ENCODE peak calls at places on chromosomes 5 and 9, in nine cellular contexts. T is K562, H is NCI-H2171 treated with DMSO at 0.1 percent for 48 hours, Q is HEK293T, N is AG08396, Y is psoas muscle, W is SW 1271, F is cortex of kidney, A is dermis microvascular lymphatic vessel endothelial cell. C is an unnamed sample.

GRCh38 chr9:18799420-18799819 is 233.6 kb downstream of the SAXO1 start:
- DNase-seq in T (no peak), H (no peak), Q (no peak), N (no peak), Y (no peak), W (no peak), F (no peak), A (no peak), C (no peak)

GRCh38 chr9:20339611-20340010 is 282.7 kb downstream of the MLLT3 start:
- DNase-seq in T (no peak), H (no peak), Q (no peak), N (no peak), Y (no peak), W (no peak), F (no peak), A (no peak), C (no peak)

GRCh38 chr9:70362952-70363351 is 51.5 kb downstream of the KLF9 start:
- DNase-seq in T (no peak), H (no peak), Q (no peak), N (no peak), Y (no peak), W (no peak), F (no peak), A (no peak), C (no peak)

GRCh38 chr5:80237243-80237642 is 18.6 kb downstream of the SERINC5 start:
- DNase-seq in T (no peak), H (no peak), Q (no peak), N (no peak), Y (no peak), W (no peak), F (no peak), A (no peak), C (no peak)

GRCh38 chr9:36551129-36551528 is 21.6 kb upstream of the MELK start:
- DNase-seq in T (no peak), H (no peak), Q (no peak), N (no peak), Y (no peak), W (no peak), F (no peak), A (no peak), C (no peak)

GRCh38 chr5:56195016-56195415 is 38.1 kb downstream of the ANKRD55 start:
- DNase-seq in T (no peak), H (no peak), Q (no peak), N (no peak), Y (no peak), W (no peak), F (no peak), A (no peak), C (no peak)

GRCh38 chr5:142239394-142240159 is 85.2 kb downstream of the SPRY4 start:
- DNase-seq in T (no peak), H (no peak), Q (no peak), N (no peak), Y (no peak), W (no peak), F (no peak), A (no peak), C (no peak)

GRCh38 chr5:74409166-74409706 is 231.3 kb downstream of the ENC1 start:
- DNase-seq in T (no peak), H (peak; percentile 79), Q (no peak), N (no peak), Y (peak; percentile 16), W (no peak), F (no peak), A (no peak), C (no peak)

GRCh38 chr5:114686345-114686744 is 324.5 kb downstream of the KCNN2 start:
- DNase-seq in T (no peak), H (no peak), Q (no peak), N (no peak), Y (no peak), W (no peak), F (no peak), A (no peak), C (no peak)

GRCh38 chr9:95511952-95512750 is 4.6 kb downstream of the PTCH1 start:
- DNase-seq in T (peak; percentile 66), H (no peak), Q (no peak), N (peak; percentile 39), Y (no peak), W (no peak), F (no peak), A (peak; percentile 6), C (no peak)

GRCh38 chr5:135885031-135885430 is 10.6 kb downstream of the IL9 start:
- DNase-seq in T (no peak), H (no peak), Q (no peak), N (no peak), Y (no peak), W (no peak), F (no peak), A (no peak), C (no peak)

GRCh38 chr9:110050925-110051355 is 157.0 kb downstream of the C9orf152 start:
- DNase-seq in T (no peak), H (no peak), Q (no peak), N (peak; percentile 73), Y (no peak), W (peak; percentile 87), F (no peak), A (peak; percentile 67), C (no peak)

C was measured in pulmonary artery endothelial cell.